ENCODE peak calls at places on chromosome 20, in ten cellular contexts. U is lung; Q is ovary; K is CD8-positive, alpha-beta memory T cell; I is psoas muscle; F is right cardiac atrium; E is body of pancreas; C is CD4-positive, CD25-positive, alpha-beta regulatory T cell; G is HAP-1; H is fibroblast of lung. A is an unnamed sample. For H3K27me3, the result is how much of the 10 kb centered on the place peaks cover.

GRCh38 chr20:9838378-9839295 is at the start of gene PAK5:
- DNase-seq in U (peak), Q (peak), K (no peak), I (peak), F (peak), E (peak), C (no peak), G (peak), H (peak), A (peak)

GRCh38 chr20:41142241-41142640 is 4.9 kb downstream of the PLCG1 start:
- DNase-seq in U (no peak), Q (no peak), K (no peak), I (no peak), F (peak), E (no peak), C (no peak), G (no peak), H (no peak), A (no peak)

GRCh38 chr20:4876731-4877130 is 124.6 kb downstream of the SLC23A2 start:
- DNase-seq in U (no peak), Q (no peak), K (no peak), I (no peak), F (no peak), E (no peak), C (no peak), G (no peak), H (no peak), A (no peak)

GRCh38 chr20:9344080-9344920 is 170.1 kb upstream of the LAMP5 start:
- DNase-seq in U (no peak), Q (no peak), K (no peak), I (no peak), F (no peak), E (no peak), C (no peak), G (no peak), H (peak), A (no peak)

GRCh38 chr20:33803921-33804337 is 7.2 kb upstream of the CHMP4B start:
- DNase-seq in U (no peak), Q (no peak), K (no peak), I (no peak), F (no peak), E (no peak), C (no peak), G (no peak), H (peak), A (no peak)

GRCh38 chr20:5033566-5033965 is 32.3 kb upstream of the SLC23A2 start:
- DNase-seq in U (no peak), Q (no peak), K (no peak), I (no peak), F (no peak), E (no peak), C (no peak), G (no peak), H (peak), A (no peak)

GRCh38 chr20:61745397-61746146 is 320.1 kb downstream of the TAF4 start:
- DNase-seq in U (no peak), Q (no peak), K (peak), I (no peak), F (no peak), E (no peak), C (no peak), G (no peak), H (no peak), A (no peak)

GRCh38 chr20:21238818-21239530 is 64.2 kb upstream of the XRN2 start:
- DNase-seq in U (no peak), Q (no peak), K (no peak), I (no peak), F (no peak), E (no peak), C (no peak), G (no peak), H (no peak), A (no peak)

GRCh38 chr20:41440882-41441281 is 74.3 kb upstream of the EMILIN3 start:
- DNase-seq in U (no peak), Q (no peak), K (no peak), I (no peak), F (no peak), E (no peak), C (no peak), G (no peak), H (no peak), A (no peak)

GRCh38 chr20:62493253-62493885 is 17.6 kb upstream of the GATA5 start:
- DNase-seq in U (no peak), Q (no peak), K (no peak), I (no peak), F (no peak), E (no peak), C (no peak), G (no peak), H (no peak), A (no peak)

GRCh38 chr20:51531712-51532456 is 10.6 kb downstream of the NFATC2 start:
- DNase-seq in U (no peak), Q (no peak), K (no peak), I (no peak), F (no peak), E (no peak), C (no peak), G (no peak), H (no peak), A (no peak)

GRCh38 chr20:44142416-44142815 is 44.6 kb downstream of the JPH2 start:
- DNase-seq in U (no peak), Q (no peak), K (no peak), I (no peak), F (no peak), E (no peak), C (no peak), G (no peak), H (peak), A (no peak)

GRCh38 chr20:33687370-33687915 is 1.3 kb upstream of the E2F1 start:
- DNase-seq in U (no peak), Q (no peak), K (no peak), I (no peak), F (peak), E (no peak), C (no peak), G (no peak), H (peak), A (no peak)

GRCh38 chr20:20212675-20213096 is 155.2 kb upstream of the INSM1 start:
- DNase-seq in U (no peak), Q (no peak), K (no peak), I (no peak), F (peak), E (no peak), C (no peak), G (no peak), H (no peak), A (no peak)

GRCh38 chr20:55353206-55353605 is 652.1 kb downstream of the CBLN4 start:
- DNase-seq in U (no peak), Q (no peak), K (no peak), I (no peak), F (no peak), E (no peak), C (no peak), G (no peak), H (no peak), A (no peak)

GRCh38 chr20:2946988-2947961 is 74.0 kb downstream of the PTPRA start:
- DNase-seq in U (no peak), Q (no peak), K (no peak), I (no peak), F (no peak), E (no peak), C (no peak), G (peak), H (peak), A (no peak)

GRCh38 chr20:1798982-1799381 is 96.2 kb upstream of the SIRPA start:
- DNase-seq in U (no peak), Q (no peak), K (no peak), I (no peak), F (no peak), E (no peak), C (no peak), G (no peak), H (no peak), A (no peak)

GRCh38 chr20:10217517-10218410 is 866 bp upstream of the SNAP25 start:
- DNase-seq in U (no peak), Q (peak), K (no peak), I (no peak), F (peak), E (no peak), C (no peak), G (no peak), H (peak), A (peak)

GRCh38 chr20:50348118-50348517 is 157.5 kb downstream of the CEBPB start:
- DNase-seq in U (no peak), Q (no peak), K (no peak), I (peak), F (no peak), E (peak), C (no peak), G (no peak), H (peak), A (no peak)

GRCh38 chr20:56893206-56893605 is 264.1 kb downstream of the TFAP2C start:
- DNase-seq in U (no peak), Q (no peak), K (no peak), I (no peak), F (no peak), E (no peak), C (peak), G (no peak), H (no peak), A (peak)

GRCh38 chr20:31930758-31931157 is 21.1 kb downstream of the PDRG1 start:
- DNase-seq in U (no peak), Q (no peak), K (no peak), I (no peak), F (no peak), E (no peak), C (no peak), G (no peak), H (no peak), A (no peak)

GRCh38 chr20:40663991-40664880 is 24.8 kb downstream of the MAFB start:
- DNase-seq in U (peak), Q (no peak), K (no peak), I (no peak), F (no peak), E (no peak), C (no peak), G (no peak), H (no peak), A (peak)

GRCh38 chr20:33291830-33292355 is 8.9 kb downstream of the BPIFB1 start:
- DNase-seq in U (peak), Q (peak), K (peak), I (no peak), F (peak), E (peak), C (peak), G (peak), H (no peak), A (peak)

GRCh38 chr20:31712564-31713311 is 9.9 kb downstream of the BCL2L1 start:
- DNase-seq in U (peak), Q (peak), K (no peak), I (peak), F (peak), E (peak), C (no peak), G (peak), H (peak), A (peak)

GRCh38 chr20:15834857-15835256 is 738.4 kb downstream of the KIF16B start:
- DNase-seq in U (no peak), Q (no peak), K (no peak), I (no peak), F (no peak), E (no peak), C (no peak), G (no peak), H (no peak), A (no peak)

GRCh38 chr20:41467690-41468089 is 101.1 kb upstream of the EMILIN3 start:
- DNase-seq in U (no peak), Q (no peak), K (no peak), I (no peak), F (no peak), E (no peak), C (no peak), G (no peak), H (peak), A (no peak)

GRCh38 chr20:22282696-22283095 is 301.7 kb downstream of the FOXA2 start:
- DNase-seq in U (no peak), Q (no peak), K (no peak), I (no peak), F (no peak), E (no peak), C (no peak), G (no peak), H (no peak), A (no peak)

GRCh38 chr20:36407196-36407733 is 101.1 kb downstream of the DLGAP4 start:
- DNase-seq in U (no peak), Q (no peak), K (no peak), I (no peak), F (no peak), E (no peak), C (no peak), G (no peak), H (peak), A (no peak)

GRCh38 chr20:23436681-23437080 is 2.8 kb upstream of the CSTL1 start:
- DNase-seq in U (no peak), Q (peak), K (no peak), I (no peak), F (peak), E (no peak), C (no peak), G (no peak), H (no peak), A (no peak)

GRCh38 chr20:53782612-53783246 is 189.1 kb upstream of the ZNF217 start:
- DNase-seq in U (no peak), Q (no peak), K (no peak), I (no peak), F (no peak), E (no peak), C (no peak), G (no peak), H (no peak), A (no peak)

GRCh38 chr20:41248371-41249024 is 69.0 kb downstream of the ZHX3 start:
- DNase-seq in U (no peak), Q (no peak), K (no peak), I (no peak), F (no peak), E (no peak), C (no peak), G (no peak), H (peak), A (no peak)

GRCh38 chr20:21411725-21412124 is 14.4 kb upstream of the NKX2-4 start:
- DNase-seq in U (no peak), Q (no peak), K (no peak), I (no peak), F (no peak), E (no peak), C (no peak), G (no peak), H (no peak), A (no peak)

GRCh38 chr20:63775096-63775978 is 35.8 kb downstream of the SLC2A4RG start:
- DNase-seq in U (no peak), Q (peak), K (peak), I (peak), F (peak), E (no peak), C (no peak), G (no peak), H (peak), A (peak)

DNA sequence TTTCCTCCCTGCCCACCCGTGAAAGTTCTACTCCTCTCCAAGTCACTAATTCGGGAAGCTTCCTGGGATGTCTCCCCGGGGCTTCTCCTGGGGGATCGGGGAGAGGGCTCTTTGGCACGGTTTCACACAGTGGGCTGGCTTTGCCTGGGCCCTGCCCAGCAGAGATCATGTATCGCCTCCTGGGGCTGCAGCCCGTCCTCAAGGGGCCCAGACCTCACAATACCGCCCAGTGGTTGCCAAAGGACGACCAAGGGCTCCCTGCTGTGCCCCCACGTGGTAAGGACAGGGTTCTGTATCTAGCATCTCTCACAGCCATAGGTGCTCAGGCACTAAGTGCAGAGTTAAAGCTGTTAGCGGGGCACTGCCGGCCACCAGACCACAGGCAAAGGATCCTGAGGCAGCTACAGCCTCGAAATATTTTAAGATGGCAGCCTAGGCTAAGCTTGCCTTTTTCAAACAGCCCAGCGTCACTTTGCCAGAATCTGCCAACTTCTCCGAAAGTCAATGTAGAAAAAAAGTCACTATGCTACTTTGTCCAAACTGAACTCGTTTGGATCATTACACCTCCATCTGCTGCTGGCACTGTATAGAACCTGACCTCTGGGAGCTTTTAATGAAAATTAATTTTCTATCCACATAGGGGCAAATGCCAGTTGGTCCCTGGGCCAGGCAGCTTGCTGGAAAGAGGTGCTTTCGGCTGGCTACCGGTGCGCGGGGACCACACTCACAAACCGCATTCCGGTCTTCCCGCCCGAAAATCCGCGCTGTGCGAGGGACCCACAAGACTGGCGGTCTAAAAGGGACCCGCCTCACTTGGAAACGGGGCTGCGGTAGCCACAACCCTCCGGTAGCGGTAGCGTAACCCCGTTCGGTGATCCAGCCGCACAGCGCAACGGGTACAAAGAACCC is 1.3 kb upstream of the NNAT start:
- DNase-seq in U (no peak), Q (no peak), K (no peak), I (no peak), F (peak), E (no peak), C (no peak), G (peak), H (no peak), A (peak)
- H3K4me3 ChIP-seq in U (no peak), Q (no peak), K (no peak), I (peak), F (no peak), E (no peak), C (no peak), G (no peak), H (no peak), A (peak)

DNA sequence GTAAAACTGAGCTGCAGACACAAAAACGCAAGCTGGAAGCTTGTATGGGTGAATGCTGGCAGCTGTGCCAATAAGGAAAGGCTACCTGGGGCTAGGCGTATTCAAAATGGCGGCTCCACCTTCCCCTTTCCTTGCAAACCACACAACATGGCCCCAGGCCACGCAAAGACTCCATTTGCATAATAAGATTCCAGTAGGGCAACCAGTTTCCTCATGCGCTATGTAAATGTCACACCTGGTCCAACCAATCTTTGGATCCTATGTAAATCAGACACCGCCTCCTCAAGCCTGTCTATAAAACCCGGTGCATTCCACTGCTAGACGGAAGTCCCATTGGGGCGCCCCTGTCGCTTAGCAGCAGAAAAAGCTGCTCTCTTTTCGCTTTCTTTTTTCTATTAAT is 505.9 kb upstream of the BTBD3 start:
- DNase-seq in U (no peak), Q (no peak), K (no peak), I (no peak), F (no peak), E (no peak), C (no peak), G (peak), H (no peak), A (no peak)
- H3K27me3 ChIP-seq in U (under half), Q (under half), K (under half), I (under half), F (under half), E (under half), C (under half), G (under half), H (under half), A (under half)

GRCh38 chr20:59033093-59033492 is 958 bp upstream of the ATP5F1E start:
- DNase-seq in U (no peak), Q (no peak), K (no peak), I (no peak), F (no peak), E (no peak), C (no peak), G (no peak), H (no peak), A (no peak)
- H3K4me3 ChIP-seq in U (no peak), Q (peak), K (no peak), I (peak), F (no peak), E (no peak), C (peak), G (peak), H (peak), A (peak)

GRCh38 chr20:46000571-46001145 is 8.1 kb upstream of the MMP9 start:
- DNase-seq in U (no peak), Q (no peak), K (no peak), I (no peak), F (no peak), E (no peak), C (no peak), G (no peak), H (no peak), A (peak)
- H3K27me3 ChIP-seq in U (under half), Q (under half), K (under half), I (under half), F (under half), E (under half), C (under half), G (under half), H (under half), A (under half)